ENCODE peak calls at places on chromosomes 16 and 17, in seven cellular contexts. One of them, this sample, is unnamed.

GRCh38 chr17:16977932-16978331 is 6.0 kb upstream of the TNFRSF13B start:
- DNase-seq in HT1080: no peak
- DNase-seq in naive thymus-derived CD4-positive, alpha-beta T cell: no peak
- DNase-seq in renal cortical epithelial cell: peak
- DNase-seq in pancreas: no peak
- DNase-seq in mesothelial cell of epicardium: no peak
- DNase-seq in tibial nerve: no peak
- DNase-seq in this sample: no peak

GRCh38 chr16:12199524-12199923 is 223.0 kb downstream of the SNX29 start:
- DNase-seq in tibial nerve: no peak
- DNase-seq in pancreas: no peak
- DNase-seq in renal cortical epithelial cell: peak
- DNase-seq in HT1080: no peak
- DNase-seq in naive thymus-derived CD4-positive, alpha-beta T cell: no peak
- DNase-seq in mesothelial cell of epicardium: no peak
- DNase-seq in this sample: no peak

GRCh38 chr17:39082482-39082881 is 69.0 kb downstream of the PLXDC1 start:
- DNase-seq in pancreas: no peak
- DNase-seq in tibial nerve: no peak
- DNase-seq in renal cortical epithelial cell: no peak
- DNase-seq in mesothelial cell of epicardium: no peak
- DNase-seq in naive thymus-derived CD4-positive, alpha-beta T cell: no peak
- DNase-seq in HT1080: no peak
- DNase-seq in this sample: no peak

GRCh38 chr17:35291802-35292201 is 48.9 kb downstream of the SLFN5 start:
- DNase-seq in pancreas: no peak
- DNase-seq in mesothelial cell of epicardium: no peak
- DNase-seq in renal cortical epithelial cell: no peak
- DNase-seq in tibial nerve: no peak
- DNase-seq in naive thymus-derived CD4-positive, alpha-beta T cell: no peak
- DNase-seq in HT1080: no peak
- DNase-seq in this sample: no peak

GRCh38 chr17:19729900-19730299 is 13.5 kb upstream of the SLC47A2 start:
- DNase-seq in renal cortical epithelial cell: no peak
- DNase-seq in pancreas: no peak
- DNase-seq in naive thymus-derived CD4-positive, alpha-beta T cell: no peak
- DNase-seq in mesothelial cell of epicardium: no peak
- DNase-seq in tibial nerve: no peak
- DNase-seq in HT1080: no peak
- DNase-seq in this sample: no peak

GRCh38 chr17:56939869-56940484 is 20.9 kb downstream of the COIL start:
- DNase-seq in mesothelial cell of epicardium: no peak
- DNase-seq in HT1080: peak
- DNase-seq in renal cortical epithelial cell: peak
- DNase-seq in naive thymus-derived CD4-positive, alpha-beta T cell: peak
- DNase-seq in pancreas: no peak
- DNase-seq in tibial nerve: no peak
- DNase-seq in this sample: no peak

GRCh38 chr17:62882878-62883277 is 74.8 kb upstream of the MARCHF10 start:
- DNase-seq in HT1080: no peak
- DNase-seq in tibial nerve: no peak
- DNase-seq in pancreas: no peak
- DNase-seq in mesothelial cell of epicardium: no peak
- DNase-seq in renal cortical epithelial cell: no peak
- DNase-seq in naive thymus-derived CD4-positive, alpha-beta T cell: no peak
- DNase-seq in this sample: no peak

GRCh38 chr17:57949649-57950048 is 5.6 kb downstream of the CUEDC1 start:
- DNase-seq in HT1080: peak
- DNase-seq in pancreas: no peak
- DNase-seq in mesothelial cell of epicardium: no peak
- DNase-seq in renal cortical epithelial cell: no peak
- DNase-seq in naive thymus-derived CD4-positive, alpha-beta T cell: no peak
- DNase-seq in tibial nerve: no peak
- DNase-seq in this sample: no peak

GRCh38 chr16:51877686-51878085 is 669.3 kb downstream of the TOX3 start:
- DNase-seq in renal cortical epithelial cell: no peak
- DNase-seq in naive thymus-derived CD4-positive, alpha-beta T cell: no peak
- DNase-seq in tibial nerve: no peak
- DNase-seq in HT1080: no peak
- DNase-seq in mesothelial cell of epicardium: no peak
- DNase-seq in pancreas: no peak
- DNase-seq in this sample: no peak

GRCh38 chr17:78019367-78019975 is 61.0 kb downstream of the TNRC6C start:
- DNase-seq in pancreas: no peak
- DNase-seq in HT1080: peak
- DNase-seq in renal cortical epithelial cell: peak
- DNase-seq in tibial nerve: no peak
- DNase-seq in naive thymus-derived CD4-positive, alpha-beta T cell: no peak
- DNase-seq in mesothelial cell of epicardium: no peak
- DNase-seq in this sample: no peak

GRCh38 chr16:67391424-67392300 is 1.6 kb downstream of the TPPP3 start:
- DNase-seq in pancreas: peak
- DNase-seq in mesothelial cell of epicardium: no peak
- DNase-seq in naive thymus-derived CD4-positive, alpha-beta T cell: no peak
- DNase-seq in renal cortical epithelial cell: no peak
- DNase-seq in tibial nerve: no peak
- DNase-seq in HT1080: peak
- DNase-seq in this sample: no peak

GRCh38 chr16:87351320-87351698 is 32.3 kb downstream of the FBXO31 start:
- DNase-seq in mesothelial cell of epicardium: no peak
- DNase-seq in pancreas: no peak
- DNase-seq in naive thymus-derived CD4-positive, alpha-beta T cell: no peak
- DNase-seq in renal cortical epithelial cell: no peak
- DNase-seq in HT1080: no peak
- DNase-seq in tibial nerve: no peak
- DNase-seq in this sample: no peak

GRCh38 chr17:41413353-41413752 is 11.0 kb downstream of the KRT37 start:
- DNase-seq in renal cortical epithelial cell: peak
- DNase-seq in pancreas: no peak
- DNase-seq in tibial nerve: no peak
- DNase-seq in HT1080: no peak
- DNase-seq in naive thymus-derived CD4-positive, alpha-beta T cell: no peak
- DNase-seq in mesothelial cell of epicardium: no peak
- DNase-seq in this sample: no peak

GRCh38 chr17:80845863-80846671 is 145.6 kb upstream of the CHMP6 start:
- DNase-seq in HT1080: no peak
- DNase-seq in pancreas: peak
- DNase-seq in renal cortical epithelial cell: no peak
- DNase-seq in tibial nerve: no peak
- DNase-seq in naive thymus-derived CD4-positive, alpha-beta T cell: no peak
- DNase-seq in mesothelial cell of epicardium: no peak
- DNase-seq in this sample: no peak

GRCh38 chr16:3112881-3113574 is 642 bp downstream of the ZNF205 start:
- DNase-seq in renal cortical epithelial cell: no peak
- DNase-seq in tibial nerve: no peak
- DNase-seq in HT1080: no peak
- DNase-seq in mesothelial cell of epicardium: no peak
- DNase-seq in naive thymus-derived CD4-positive, alpha-beta T cell: no peak
- DNase-seq in pancreas: no peak
- DNase-seq in this sample: no peak

GRCh38 chr17:11948791-11949190 is 48.5 kb downstream of the ZNF18 start:
- DNase-seq in pancreas: peak
- DNase-seq in naive thymus-derived CD4-positive, alpha-beta T cell: no peak
- DNase-seq in renal cortical epithelial cell: no peak
- DNase-seq in tibial nerve: peak
- DNase-seq in HT1080: peak
- DNase-seq in mesothelial cell of epicardium: no peak
- DNase-seq in this sample: no peak

GRCh38 chr17:72529386-72529785 is 408.6 kb downstream of the SOX9 start:
- DNase-seq in tibial nerve: no peak
- DNase-seq in mesothelial cell of epicardium: no peak
- DNase-seq in pancreas: no peak
- DNase-seq in renal cortical epithelial cell: peak
- DNase-seq in naive thymus-derived CD4-positive, alpha-beta T cell: no peak
- DNase-seq in HT1080: no peak
- DNase-seq in this sample: no peak

GRCh38 chr17:58630883-58631522 is 60.8 kb downstream of the TEX14 start:
- DNase-seq in naive thymus-derived CD4-positive, alpha-beta T cell: no peak
- DNase-seq in mesothelial cell of epicardium: peak
- DNase-seq in tibial nerve: no peak
- DNase-seq in pancreas: peak
- DNase-seq in HT1080: no peak
- DNase-seq in renal cortical epithelial cell: no peak
- DNase-seq in this sample: no peak

GRCh38 chr17:28662527-28662829 is 473 bp downstream of the SUPT6H start:
- DNase-seq in mesothelial cell of epicardium: no peak
- DNase-seq in naive thymus-derived CD4-positive, alpha-beta T cell: no peak
- DNase-seq in pancreas: no peak
- DNase-seq in HT1080: no peak
- DNase-seq in tibial nerve: no peak
- DNase-seq in renal cortical epithelial cell: no peak
- DNase-seq in this sample: no peak

GRCh38 chr16:29986931-29987330 is 8.5 kb downstream of the HIRIP3 start:
- DNase-seq in tibial nerve: no peak
- DNase-seq in renal cortical epithelial cell: no peak
- DNase-seq in naive thymus-derived CD4-positive, alpha-beta T cell: no peak
- DNase-seq in HT1080: no peak
- DNase-seq in pancreas: no peak
- DNase-seq in mesothelial cell of epicardium: no peak
- DNase-seq in this sample: no peak

GRCh38 chr17:82943339-82943738 is 103.5 kb upstream of the ZNF750 start:
- DNase-seq in tibial nerve: no peak
- DNase-seq in naive thymus-derived CD4-positive, alpha-beta T cell: no peak
- DNase-seq in mesothelial cell of epicardium: no peak
- DNase-seq in HT1080: no peak
- DNase-seq in pancreas: no peak
- DNase-seq in renal cortical epithelial cell: no peak
- DNase-seq in this sample: no peak

GRCh38 chr17:66952031-66952524 is 12.4 kb upstream of the CACNG4 start:
- DNase-seq in mesothelial cell of epicardium: peak
- DNase-seq in tibial nerve: no peak
- DNase-seq in renal cortical epithelial cell: peak
- DNase-seq in HT1080: peak
- DNase-seq in pancreas: no peak
- DNase-seq in naive thymus-derived CD4-positive, alpha-beta T cell: no peak
- DNase-seq in this sample: no peak

GRCh38 chr16:13809765-13810164 is 110.2 kb upstream of the ERCC4 start:
- DNase-seq in tibial nerve: no peak
- DNase-seq in renal cortical epithelial cell: no peak
- DNase-seq in naive thymus-derived CD4-positive, alpha-beta T cell: no peak
- DNase-seq in HT1080: no peak
- DNase-seq in pancreas: no peak
- DNase-seq in mesothelial cell of epicardium: no peak
- DNase-seq in this sample: no peak

GRCh38 chr16:531494-532125 is 4.1 kb downstream of the CAPN15 start:
- DNase-seq in mesothelial cell of epicardium: no peak
- DNase-seq in pancreas: no peak
- DNase-seq in tibial nerve: no peak
- DNase-seq in naive thymus-derived CD4-positive, alpha-beta T cell: no peak
- DNase-seq in renal cortical epithelial cell: no peak
- DNase-seq in HT1080: no peak
- DNase-seq in this sample: no peak

GRCh38 chr17:44940768-44941167 is 6.8 kb downstream of the KIF18B start:
- DNase-seq in naive thymus-derived CD4-positive, alpha-beta T cell: no peak
- DNase-seq in tibial nerve: no peak
- DNase-seq in pancreas: no peak
- DNase-seq in mesothelial cell of epicardium: no peak
- DNase-seq in renal cortical epithelial cell: no peak
- DNase-seq in HT1080: no peak
- DNase-seq in this sample: no peak